ENCODE peak calls at places on chromosome 6, in ten cellular contexts. A, Y, K, M, C, D, E, F, V and J are unnamed samples.

GRCh38 chr6:41519748-41520699 is 26.2 kb upstream of the FOXP4 start:
- DNase-seq in E (no peak), A (no peak), F (no peak), M (no peak), D (no peak), V (peak), Y (no peak), K (no peak), C (no peak), J (no peak)

GRCh38 chr6:37507082-37507481 is 7.4 kb upstream of the CCDC167 start:
- DNase-seq in V (no peak), K (no peak), C (no peak), M (no peak), Y (no peak), F (no peak), E (no peak), A (no peak), D (no peak), J (no peak)

GRCh38 chr6:139407718-139408222 is 33.3 kb upstream of the CITED2 start:
- DNase-seq in A (peak), E (peak), F (peak), M (peak), Y (no peak), K (peak), V (no peak), D (no peak), C (no peak), J (no peak)

GRCh38 chr6:158789115-158789917 is 29.9 kb downstream of the EZR start:
- DNase-seq in F (no peak), A (no peak), K (no peak), D (no peak), M (no peak), E (no peak), C (no peak), Y (no peak), V (peak), J (no peak)

GRCh38 chr6:1321715-1322114 is 9.8 kb downstream of the FOXQ1 start:
- DNase-seq in A (no peak), K (no peak), C (no peak), V (no peak), F (peak), D (no peak), E (peak), Y (no peak), M (no peak), J (no peak)

GRCh38 chr6:146337376-146337775 is 206.3 kb upstream of the RAB32 start:
- DNase-seq in E (no peak), A (no peak), K (no peak), V (no peak), F (no peak), Y (no peak), D (no peak), M (no peak), C (no peak), J (no peak)

GRCh38 chr6:33761922-33762629 is 15.4 kb upstream of the IP6K3 start:
- DNase-seq in D (peak), M (no peak), E (peak), V (peak), A (peak), F (peak), Y (peak), K (peak), C (peak), J (no peak)

GRCh38 chr6:5462856-5463255 is 201.5 kb downstream of the FARS2 start:
- DNase-seq in E (no peak), V (no peak), D (no peak), C (no peak), Y (no peak), M (peak), K (no peak), A (no peak), F (no peak), J (no peak)

GRCh38 chr6:54058236-54058635 is 53.0 kb upstream of the MLIP start:
- DNase-seq in K (no peak), A (no peak), F (no peak), Y (no peak), C (no peak), D (no peak), M (no peak), E (no peak), V (peak), J (no peak)

GRCh38 chr6:34658605-34659218 is 37.9 kb downstream of the ILRUN start:
- DNase-seq in A (no peak), K (peak), M (no peak), V (no peak), F (no peak), C (no peak), Y (no peak), E (no peak), D (no peak), J (no peak)

GRCh38 chr6:50602191-50602810 is 111.0 kb upstream of the TFAP2D start:
- DNase-seq in C (peak), K (peak), A (peak), V (peak), D (no peak), F (peak), Y (no peak), M (peak), E (peak), J (no peak)

GRCh38 chr6:158518196-158519127 is 41.4 kb upstream of the TMEM181 start:
- DNase-seq in D (peak), M (peak), K (peak), V (peak), Y (peak), F (peak), E (peak), A (peak), C (peak), J (no peak)

GRCh38 chr6:73285674-73286283 is 22.8 kb upstream of the KHDC1 start:
- DNase-seq in V (peak), A (peak), Y (no peak), C (no peak), E (peak), D (no peak), F (peak), M (peak), K (peak), J (no peak)

GRCh38 chr6:56887086-56887485 is 67.8 kb upstream of the BEND6 start:
- DNase-seq in K (no peak), D (no peak), V (no peak), M (no peak), E (no peak), A (no peak), C (no peak), Y (no peak), F (no peak), J (no peak)

GRCh38 chr6:106759112-106759511 is 129.7 kb downstream of the QRSL1 start:
- DNase-seq in F (no peak), M (no peak), D (no peak), A (no peak), C (no peak), K (no peak), E (no peak), V (no peak), Y (no peak), J (no peak)

GRCh38 chr6:117404548-117404947 is 21.2 kb downstream of the ROS1 start:
- DNase-seq in C (no peak), E (peak), V (no peak), A (peak), M (peak), Y (no peak), F (no peak), D (no peak), K (no peak), J (no peak)

GRCh38 chr6:13045676-13046075 is 282.7 kb downstream of the TBC1D7 start:
- DNase-seq in D (no peak), V (no peak), K (no peak), M (no peak), F (no peak), C (no peak), Y (no peak), A (no peak), E (peak), J (no peak)

GRCh38 chr6:474454-475185 is 83.1 kb downstream of the IRF4 start:
- DNase-seq in K (peak), M (no peak), V (peak), Y (peak), C (no peak), F (no peak), E (no peak), A (no peak), D (peak), J (peak)

GRCh38 chr6:37406942-37407341 is 26.1 kb upstream of the CMTR1 start:
- DNase-seq in F (no peak), D (no peak), A (no peak), V (no peak), Y (no peak), E (peak), M (no peak), C (no peak), K (no peak), J (no peak)

GRCh38 chr6:108651781-108652227 is 91.1 kb downstream of the FOXO3 start:
- DNase-seq in Y (no peak), M (peak), F (peak), A (no peak), E (peak), V (no peak), K (peak), D (no peak), C (no peak), J (no peak)

GRCh38 chr6:149043476-149044130 is 273.9 kb upstream of the TAB2 start:
- DNase-seq in A (no peak), K (peak), C (no peak), M (no peak), D (peak), E (peak), Y (peak), F (no peak), V (no peak), J (no peak)

GRCh38 chr6:116190550-116190949 is 63.3 kb downstream of the TSPYL4 start:
- DNase-seq in Y (no peak), D (no peak), M (peak), F (peak), A (no peak), E (no peak), K (peak), C (no peak), V (no peak), J (no peak)

GRCh38 chr6:168361766-168362165 is 42.2 kb upstream of the DACT2 start:
- DNase-seq in C (no peak), M (no peak), A (no peak), E (no peak), K (no peak), V (no peak), Y (no peak), F (no peak), D (no peak), J (no peak)

GRCh38 chr6:87756858-87757257 is 54.8 kb upstream of the AKIRIN2 start:
- DNase-seq in C (no peak), K (peak), V (peak), A (no peak), M (peak), E (peak), D (peak), Y (no peak), F (peak), J (peak)

GRCh38 chr6:73798592-73798991 is 102.6 kb downstream of the CD109 start:
- DNase-seq in C (no peak), M (peak), A (peak), F (peak), E (peak), D (no peak), V (no peak), K (peak), Y (no peak), J (no peak)

GRCh38 chr6:83193747-83194582 is 808 bp downstream of the RWDD2A start:
- DNase-seq in Y (peak), V (peak), M (peak), A (peak), F (peak), E (peak), D (peak), K (peak), C (no peak), J (no peak)

GRCh38 chr6:166559211-166559610 is 27.3 kb downstream of the RAMACL start:
- DNase-seq in V (no peak), M (no peak), K (peak), C (no peak), A (no peak), E (peak), D (no peak), Y (no peak), F (no peak), J (no peak)

GRCh38 chr6:111121789-111122350 is 34.6 kb downstream of the SLC16A10 start:
- DNase-seq in K (peak), M (no peak), C (no peak), E (no peak), V (no peak), D (no peak), Y (no peak), F (no peak), A (no peak), J (no peak)

GRCh38 chr6:32885698-32886286 is 31.8 kb downstream of the PSMB9 start:
- DNase-seq in V (peak), M (peak), E (peak), K (peak), A (peak), C (peak), F (peak), Y (no peak), D (no peak), J (no peak)

GRCh38 chr6:17729223-17730077 is 22.7 kb upstream of the NUP153 start:
- DNase-seq in D (no peak), M (no peak), Y (no peak), E (peak), V (no peak), A (no peak), C (no peak), F (no peak), K (no peak), J (no peak)

GRCh38 chr6:8825726-8826125 is 390.4 kb upstream of the SLC35B3 start:
- DNase-seq in F (no peak), E (no peak), K (peak), V (no peak), M (no peak), Y (no peak), D (no peak), C (no peak), A (no peak), J (no peak)

GRCh38 chr6:39379026-39379425 is 56.5 kb upstream of the KCNK16 start:
- DNase-seq in E (no peak), F (no peak), V (no peak), K (no peak), M (no peak), A (no peak), D (no peak), Y (no peak), C (no peak), J (no peak)